ENCODE peak calls at places on chromosomes 6 and 20, in eight cellular contexts. One of them, this sample, is unnamed.

GRCh38 chr20:45181639-45182038 is 6.9 kb downstream of the PI3 start:
- DNase-seq in HCT116: no peak
- DNase-seq in esophagus squamous epithelium: no peak
- DNase-seq in right lobe of liver: no peak
- DNase-seq in heart left ventricle: no peak
- DNase-seq in Peyer's patch: no peak
- DNase-seq in stomach: no peak
- DNase-seq in transverse colon: no peak
- DNase-seq in this sample: no peak

GRCh38 chr20:40724566-40724965 is 35.5 kb upstream of the MAFB start:
- DNase-seq in HCT116: no peak
- DNase-seq in esophagus squamous epithelium: no peak
- DNase-seq in right lobe of liver: no peak
- DNase-seq in heart left ventricle: no peak
- DNase-seq in Peyer's patch: no peak
- DNase-seq in stomach: no peak
- DNase-seq in transverse colon: no peak
- DNase-seq in this sample: no peak

GRCh38 chr6:24887520-24887919 is 48.2 kb downstream of the RIPOR2 start:
- DNase-seq in HCT116: no peak
- DNase-seq in esophagus squamous epithelium: no peak
- DNase-seq in right lobe of liver: no peak
- DNase-seq in heart left ventricle: no peak
- DNase-seq in Peyer's patch: no peak
- DNase-seq in stomach: no peak
- DNase-seq in transverse colon: no peak
- DNase-seq in this sample: no peak

GRCh38 chr6:144921206-144921975 is 636.3 kb downstream of the UTRN start:
- DNase-seq in HCT116: no peak
- DNase-seq in esophagus squamous epithelium: no peak
- DNase-seq in right lobe of liver: peak
- DNase-seq in heart left ventricle: no peak
- DNase-seq in Peyer's patch: no peak
- DNase-seq in stomach: peak
- DNase-seq in transverse colon: no peak
- DNase-seq in this sample: no peak

GRCh38 chr20:32458061-32458836 is 100.1 kb downstream of the ASXL1 start:
- DNase-seq in HCT116: no peak
- DNase-seq in esophagus squamous epithelium: no peak
- DNase-seq in right lobe of liver: no peak
- DNase-seq in heart left ventricle: no peak
- DNase-seq in Peyer's patch: no peak
- DNase-seq in stomach: no peak
- DNase-seq in transverse colon: no peak
- DNase-seq in this sample: no peak

GRCh38 chr20:41619360-41620115 is 1.4 kb upstream of the CHD6 start:
- DNase-seq in HCT116: no peak
- DNase-seq in esophagus squamous epithelium: no peak
- DNase-seq in right lobe of liver: no peak
- DNase-seq in heart left ventricle: no peak
- DNase-seq in Peyer's patch: no peak
- DNase-seq in stomach: no peak
- DNase-seq in transverse colon: no peak
- DNase-seq in this sample: no peak

GRCh38 chr20:34541917-34542316 is 16.6 kb upstream of the MAP1LC3A start:
- DNase-seq in HCT116: no peak
- DNase-seq in esophagus squamous epithelium: no peak
- DNase-seq in right lobe of liver: no peak
- DNase-seq in heart left ventricle: no peak
- DNase-seq in Peyer's patch: no peak
- DNase-seq in stomach: no peak
- DNase-seq in transverse colon: no peak
- DNase-seq in this sample: no peak

GRCh38 chr6:45661667-45662066 is 283.9 kb upstream of the SUPT3H start:
- DNase-seq in HCT116: no peak
- DNase-seq in esophagus squamous epithelium: no peak
- DNase-seq in right lobe of liver: no peak
- DNase-seq in heart left ventricle: no peak
- DNase-seq in Peyer's patch: no peak
- DNase-seq in stomach: no peak
- DNase-seq in transverse colon: no peak
- DNase-seq in this sample: no peak

GRCh38 chr6:75273009-75273408 is 11.6 kb downstream of the TMEM30A start:
- DNase-seq in HCT116: no peak
- DNase-seq in esophagus squamous epithelium: no peak
- DNase-seq in right lobe of liver: no peak
- DNase-seq in heart left ventricle: no peak
- DNase-seq in Peyer's patch: no peak
- DNase-seq in stomach: no peak
- DNase-seq in transverse colon: no peak
- DNase-seq in this sample: no peak

GRCh38 chr6:85460951-85461805 is 11.3 kb downstream of the NT5E start:
- DNase-seq in HCT116: no peak
- DNase-seq in esophagus squamous epithelium: no peak
- DNase-seq in right lobe of liver: no peak
- DNase-seq in heart left ventricle: no peak
- DNase-seq in Peyer's patch: peak
- DNase-seq in stomach: no peak
- DNase-seq in transverse colon: no peak
- DNase-seq in this sample: no peak

GRCh38 chr6:33750244-33750991 is 3.7 kb upstream of the IP6K3 start:
- DNase-seq in HCT116: no peak
- DNase-seq in esophagus squamous epithelium: no peak
- DNase-seq in right lobe of liver: peak
- DNase-seq in heart left ventricle: no peak
- DNase-seq in Peyer's patch: peak
- DNase-seq in stomach: no peak
- DNase-seq in transverse colon: peak
- DNase-seq in this sample: no peak

GRCh38 chr20:62907377-62908317 is 18.7 kb downstream of the DIDO1 start:
- DNase-seq in HCT116: no peak
- DNase-seq in esophagus squamous epithelium: no peak
- DNase-seq in right lobe of liver: no peak
- DNase-seq in heart left ventricle: no peak
- DNase-seq in Peyer's patch: no peak
- DNase-seq in stomach: no peak
- DNase-seq in transverse colon: no peak
- DNase-seq in this sample: no peak

GRCh38 chr20:49668181-49668877 is 45.3 kb downstream of the B4GALT5 start:
- DNase-seq in HCT116: no peak
- DNase-seq in esophagus squamous epithelium: no peak
- DNase-seq in right lobe of liver: no peak
- DNase-seq in heart left ventricle: peak
- DNase-seq in Peyer's patch: peak
- DNase-seq in stomach: peak
- DNase-seq in transverse colon: peak
- DNase-seq in this sample: no peak

GRCh38 chr6:138311268-138311667 is 66.4 kb upstream of the SMIM28 start:
- DNase-seq in HCT116: no peak
- DNase-seq in esophagus squamous epithelium: no peak
- DNase-seq in right lobe of liver: no peak
- DNase-seq in heart left ventricle: no peak
- DNase-seq in Peyer's patch: no peak
- DNase-seq in stomach: no peak
- DNase-seq in transverse colon: no peak
- DNase-seq in this sample: no peak

GRCh38 chr20:46022411-46023147 is 6.4 kb upstream of the SLC12A5 start:
- DNase-seq in HCT116: no peak
- DNase-seq in esophagus squamous epithelium: no peak
- DNase-seq in right lobe of liver: peak
- DNase-seq in heart left ventricle: peak
- DNase-seq in Peyer's patch: peak
- DNase-seq in stomach: peak
- DNase-seq in transverse colon: peak
- DNase-seq in this sample: no peak

GRCh38 chr6:44297063-44298038 is 15.8 kb downstream of the AARS2 start:
- DNase-seq in HCT116: no peak
- DNase-seq in esophagus squamous epithelium: no peak
- DNase-seq in right lobe of liver: no peak
- DNase-seq in heart left ventricle: peak
- DNase-seq in Peyer's patch: no peak
- DNase-seq in stomach: peak
- DNase-seq in transverse colon: peak
- DNase-seq in this sample: no peak

GRCh38 chr20:62887147-62887859 is 25.7 kb upstream of the TCFL5 start:
- DNase-seq in HCT116: no peak
- DNase-seq in esophagus squamous epithelium: no peak
- DNase-seq in right lobe of liver: peak
- DNase-seq in heart left ventricle: peak
- DNase-seq in Peyer's patch: peak
- DNase-seq in stomach: peak
- DNase-seq in transverse colon: peak
- DNase-seq in this sample: peak

GRCh38 chr6:123676793-123677192 is 40.0 kb upstream of the TRDN start:
- DNase-seq in HCT116: no peak
- DNase-seq in esophagus squamous epithelium: no peak
- DNase-seq in right lobe of liver: no peak
- DNase-seq in heart left ventricle: no peak
- DNase-seq in Peyer's patch: no peak
- DNase-seq in stomach: no peak
- DNase-seq in transverse colon: no peak
- DNase-seq in this sample: no peak

GRCh38 chr6:117448732-117449131 is 23.0 kb upstream of the ROS1 start:
- DNase-seq in HCT116: no peak
- DNase-seq in esophagus squamous epithelium: no peak
- DNase-seq in right lobe of liver: no peak
- DNase-seq in heart left ventricle: no peak
- DNase-seq in Peyer's patch: no peak
- DNase-seq in stomach: no peak
- DNase-seq in transverse colon: no peak
- DNase-seq in this sample: no peak

GRCh38 chr6:151808331-151809241 is 1.1 kb downstream of the ESR1 start:
- DNase-seq in HCT116: no peak
- DNase-seq in esophagus squamous epithelium: no peak
- DNase-seq in right lobe of liver: no peak
- DNase-seq in heart left ventricle: no peak
- DNase-seq in Peyer's patch: no peak
- DNase-seq in stomach: no peak
- DNase-seq in transverse colon: no peak
- DNase-seq in this sample: no peak

GRCh38 chr6:169008641-169009040 is 245.0 kb downstream of the THBS2 start:
- DNase-seq in HCT116: no peak
- DNase-seq in esophagus squamous epithelium: no peak
- DNase-seq in right lobe of liver: no peak
- DNase-seq in heart left ventricle: no peak
- DNase-seq in Peyer's patch: no peak
- DNase-seq in stomach: no peak
- DNase-seq in transverse colon: no peak
- DNase-seq in this sample: no peak

GRCh38 chr6:143673638-143674037 is 4.1 kb upstream of the PHACTR2 start:
- DNase-seq in HCT116: peak
- DNase-seq in esophagus squamous epithelium: no peak
- DNase-seq in right lobe of liver: no peak
- DNase-seq in heart left ventricle: no peak
- DNase-seq in Peyer's patch: no peak
- DNase-seq in stomach: peak
- DNase-seq in transverse colon: peak
- DNase-seq in this sample: peak

GRCh38 chr6:18088419-18089296 is 33.8 kb downstream of the NHLRC1 start:
- DNase-seq in HCT116: no peak
- DNase-seq in esophagus squamous epithelium: no peak
- DNase-seq in right lobe of liver: no peak
- DNase-seq in heart left ventricle: no peak
- DNase-seq in Peyer's patch: no peak
- DNase-seq in stomach: no peak
- DNase-seq in transverse colon: no peak
- DNase-seq in this sample: no peak

DNA sequence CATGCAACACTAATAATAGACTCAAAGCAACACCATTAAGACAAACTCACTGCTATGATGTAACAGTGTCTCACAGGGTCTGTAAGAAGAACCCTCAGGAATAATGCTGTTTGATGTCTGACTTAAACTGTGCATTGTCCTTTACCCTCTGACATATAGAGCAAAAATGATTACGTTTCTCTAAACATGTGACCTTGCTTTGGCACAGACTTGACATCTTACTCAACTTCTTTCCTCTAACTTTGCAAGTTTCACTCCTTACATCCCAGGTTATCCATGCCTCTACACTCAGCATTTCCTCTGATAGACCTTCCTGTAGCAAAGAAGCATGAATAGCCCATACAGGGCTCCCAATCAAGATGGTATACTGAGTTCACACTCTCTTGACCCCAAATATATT is 252.7 kb downstream of the UST start:
- DNase-seq in HCT116: no peak
- DNase-seq in esophagus squamous epithelium: no peak
- DNase-seq in right lobe of liver: no peak
- DNase-seq in heart left ventricle: no peak
- DNase-seq in Peyer's patch: no peak
- DNase-seq in stomach: no peak
- DNase-seq in transverse colon: no peak
- DNase-seq in this sample: no peak
- H3K4me3 ChIP-seq in HCT116: no peak
- H3K4me3 ChIP-seq in esophagus squamous epithelium: no peak
- H3K4me3 ChIP-seq in right lobe of liver: no peak
- H3K4me3 ChIP-seq in heart left ventricle: no peak
- H3K4me3 ChIP-seq in Peyer's patch: no peak
- H3K4me3 ChIP-seq in stomach: no peak
- H3K4me3 ChIP-seq in transverse colon: no peak
- H3K4me3 ChIP-seq in this sample: no peak

GRCh38 chr6:78810698-78811097 is 56.7 kb upstream of the IRAK1BP1 start:
- DNase-seq in HCT116: no peak
- DNase-seq in esophagus squamous epithelium: no peak
- DNase-seq in right lobe of liver: peak
- DNase-seq in heart left ventricle: no peak
- DNase-seq in Peyer's patch: no peak
- DNase-seq in stomach: no peak
- DNase-seq in transverse colon: no peak
- DNase-seq in this sample: peak
- H3K27ac ChIP-seq in HCT116: no peak
- H3K27ac ChIP-seq in esophagus squamous epithelium: peak
- H3K27ac ChIP-seq in right lobe of liver: no peak
- H3K27ac ChIP-seq in heart left ventricle: no peak
- H3K27ac ChIP-seq in Peyer's patch: no peak
- H3K27ac ChIP-seq in stomach: no peak
- H3K27ac ChIP-seq in transverse colon: no peak
- H3K27ac ChIP-seq in this sample: no peak

GRCh38 chr6:125153541-125154183 is at the start of gene TPD52L1:
- DNase-seq in HCT116: peak
- DNase-seq in esophagus squamous epithelium: no peak
- DNase-seq in right lobe of liver: peak
- DNase-seq in heart left ventricle: peak
- DNase-seq in Peyer's patch: peak
- DNase-seq in stomach: peak
- DNase-seq in transverse colon: peak
- DNase-seq in this sample: peak
- TF ChIP-seq POLR2A in HCT116: no peak
- TF ChIP-seq POLR2A in esophagus squamous epithelium: peak
- TF ChIP-seq POLR2A in right lobe of liver: peak
- TF ChIP-seq POLR2A in heart left ventricle: peak
- TF ChIP-seq POLR2A in Peyer's patch: no peak
- TF ChIP-seq POLR2A in stomach: no peak
- TF ChIP-seq POLR2A in transverse colon: no peak
- TF ChIP-seq POLR2A in this sample: peak

DNA sequence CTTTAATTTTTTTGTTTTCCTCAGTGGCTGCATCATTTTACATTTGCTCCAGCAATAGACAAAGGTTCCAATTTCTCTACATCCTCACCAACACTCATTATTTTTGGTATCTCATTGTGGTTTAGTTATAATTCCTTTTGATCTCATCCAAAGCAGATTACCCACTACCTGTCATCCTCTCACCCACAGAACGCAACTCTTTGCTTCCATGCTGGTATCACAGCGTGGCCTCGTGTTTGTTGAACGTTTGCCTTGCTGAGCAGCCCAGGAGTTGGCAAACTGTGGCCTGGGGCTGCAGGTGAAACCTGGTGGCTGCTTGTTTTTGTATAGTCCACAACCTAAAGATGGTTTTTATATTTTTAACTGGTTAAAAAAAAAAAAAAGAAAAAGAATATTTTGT is 181.9 kb downstream of the BCAS1 start:
- DNase-seq in HCT116: no peak
- DNase-seq in esophagus squamous epithelium: no peak
- DNase-seq in right lobe of liver: no peak
- DNase-seq in heart left ventricle: no peak
- DNase-seq in Peyer's patch: no peak
- DNase-seq in stomach: no peak
- DNase-seq in transverse colon: no peak
- DNase-seq in this sample: no peak
- H3K4me3 ChIP-seq in HCT116: no peak
- H3K4me3 ChIP-seq in esophagus squamous epithelium: no peak
- H3K4me3 ChIP-seq in right lobe of liver: no peak
- H3K4me3 ChIP-seq in heart left ventricle: no peak
- H3K4me3 ChIP-seq in Peyer's patch: no peak
- H3K4me3 ChIP-seq in stomach: no peak
- H3K4me3 ChIP-seq in transverse colon: no peak
- H3K4me3 ChIP-seq in this sample: no peak

This sample was measured in prostate gland.